ENCODE peak calls at places on chromosomes 5 and 9, in ten cellular contexts. O is lower lobe of right lung, D is endothelial cell, F is GM23338, X is thoracic aorta, J is osteoblast, R is A673, S is Peyer's patch, V is fibroblast of pulmonary artery, K is GM12865. B is an unnamed sample.

GRCh38 chr5:179160584-179160983 is 100.4 kb downstream of the ZNF354C start:
- DNase-seq in R (no peak), F (no peak), V (peak), S (no peak), J (peak), X (no peak), D (no peak), O (no peak), K (no peak), B (no peak)

GRCh38 chr9:19155106-19155999 is 28.1 kb upstream of the PLIN2 start:
- DNase-seq in F (no peak), O (no peak), R (no peak), V (no peak), X (no peak), J (no peak), K (peak), S (no peak), D (no peak), B (no peak)

GRCh38 chr9:121663591-121663990 is 12.2 kb downstream of the DAB2IP start:
- DNase-seq in F (no peak), V (no peak), O (no peak), S (no peak), X (no peak), R (no peak), J (no peak), D (no peak), K (no peak), B (no peak)

GRCh38 chr5:127615916-127616315 is 33.0 kb upstream of the CTXN3 start:
- DNase-seq in D (no peak), V (peak), F (no peak), R (no peak), X (no peak), O (no peak), K (no peak), J (no peak), S (no peak), B (no peak)

GRCh38 chr9:3553076-3553765 is 27.4 kb upstream of the RFX3 start:
- DNase-seq in D (no peak), K (no peak), J (no peak), V (no peak), S (no peak), X (no peak), F (no peak), O (no peak), R (peak), B (no peak)

GRCh38 chr5:40679071-40679997 is at the start of gene PTGER4:
- DNase-seq in F (peak), V (peak), O (peak), K (peak), D (peak), R (peak), S (peak), X (no peak), J (peak), B (peak)

GRCh38 chr5:175115831-175116230 is 328.2 kb downstream of the DRD1 start:
- DNase-seq in O (no peak), V (no peak), F (no peak), K (no peak), X (no peak), R (no peak), J (no peak), D (no peak), S (no peak), B (no peak)

GRCh38 chr9:138121438-138122050 is 244.0 kb downstream of the CACNA1B start:
- DNase-seq in S (no peak), F (no peak), O (no peak), D (no peak), J (peak), V (no peak), K (no peak), R (no peak), X (no peak), B (no peak)

GRCh38 chr9:121772600-121773285 is 121.3 kb downstream of the DAB2IP start:
- DNase-seq in K (no peak), V (no peak), D (no peak), O (peak), J (no peak), X (no peak), S (no peak), R (no peak), F (no peak), B (no peak)

GRCh38 chr9:85536076-85536475 is 205.7 kb downstream of the AGTPBP1 start:
- DNase-seq in O (peak), V (peak), J (no peak), X (peak), S (no peak), D (no peak), F (no peak), K (no peak), R (peak), B (no peak)

GRCh38 chr5:128674837-128675446 is 136.9 kb upstream of the FBN2 start:
- DNase-seq in V (peak), S (no peak), O (no peak), D (peak), J (peak), K (peak), F (peak), X (no peak), R (peak), B (no peak)

GRCh38 chr5:10151656-10152055 is 98.0 kb downstream of the ATPSCKMT start:
- DNase-seq in R (no peak), O (no peak), V (no peak), D (no peak), F (no peak), X (no peak), J (no peak), S (no peak), K (no peak), B (no peak)

GRCh38 chr5:10149911-10150310 is 99.8 kb downstream of the ATPSCKMT start:
- DNase-seq in D (no peak), J (no peak), V (no peak), X (no peak), O (no peak), F (no peak), S (no peak), K (no peak), R (no peak), B (no peak)

GRCh38 chr5:10140195-10140973 is 109.3 kb downstream of the ATPSCKMT start:
- DNase-seq in F (peak), V (peak), D (peak), K (no peak), S (no peak), J (no peak), O (no peak), X (no peak), R (no peak), B (no peak)

GRCh38 chr5:10144040-10144439 is 105.6 kb downstream of the ATPSCKMT start:
- DNase-seq in K (no peak), V (no peak), O (no peak), X (no peak), D (no peak), J (no peak), F (no peak), R (no peak), S (no peak), B (no peak)

DNA sequence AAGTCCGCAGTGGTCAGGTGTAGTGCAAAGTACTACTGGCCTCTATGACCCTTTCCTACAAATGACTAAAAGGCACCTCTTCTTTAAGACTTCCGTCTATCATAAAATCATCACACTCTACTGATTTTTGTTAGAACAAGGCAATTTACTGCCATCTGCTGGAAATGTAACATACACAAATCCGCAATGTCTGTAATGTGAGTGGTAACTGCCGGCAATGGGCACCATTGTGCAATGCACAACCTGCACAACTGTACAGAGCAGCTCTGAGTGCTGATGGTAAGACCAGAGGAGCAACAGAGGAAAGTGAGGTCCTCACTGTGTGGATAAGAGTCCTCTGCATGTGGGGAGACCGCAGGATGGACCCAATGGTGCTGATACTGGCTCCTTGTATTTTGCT is 103.8 kb downstream of the ATPSCKMT start:
- DNase-seq in S (no peak), R (peak), J (peak), D (no peak), F (peak), X (no peak), O (no peak), V (peak), K (peak), B (no peak)
- TF ChIP-seq CTCF in S (no peak), R (peak), J (peak), D (no peak), F (peak), X (no peak), O (no peak), V (peak), K (peak), B (no peak)

DNA sequence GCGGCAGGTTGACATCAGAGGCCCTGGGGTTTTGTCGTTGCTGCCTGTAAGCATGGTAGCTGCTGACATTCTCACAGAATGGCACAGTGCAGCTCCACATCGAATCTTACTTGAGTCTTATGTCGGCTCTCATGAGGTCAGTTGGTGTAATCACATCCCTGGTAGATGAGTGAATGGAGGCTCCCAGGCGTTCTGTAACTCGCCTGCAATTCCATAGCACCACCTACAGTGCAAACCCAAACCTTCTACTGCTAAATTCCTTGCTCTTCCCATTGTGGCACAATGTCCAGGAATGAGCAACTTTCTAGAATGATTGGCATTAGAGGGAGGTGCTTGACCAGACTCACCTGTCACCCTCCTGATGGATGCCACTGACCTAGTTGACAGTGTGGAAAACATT is 578.4 kb downstream of the CCDC171 start:
- DNase-seq in X (no peak), D (peak), F (peak), J (no peak), R (peak), K (no peak), O (no peak), S (no peak), V (peak), B (no peak)
- TF ChIP-seq CTCF in X (no peak), D (no peak), F (peak), J (peak), R (peak), K (no peak), O (no peak), S (no peak), V (peak), B (no peak)

GRCh38 chr5:146643805-146644204 is 127.8 kb upstream of the GPR151 start:
- DNase-seq in K (no peak), D (no peak), R (no peak), S (no peak), F (no peak), J (no peak), X (no peak), V (no peak), O (no peak), B (no peak)

GRCh38 chr5:146645382-146645781 is 129.4 kb upstream of the GPR151 start:
- DNase-seq in X (no peak), V (no peak), F (peak), K (no peak), S (no peak), O (no peak), R (no peak), D (no peak), J (no peak), B (no peak)

GRCh38 chr5:146644811-146645210 is 128.8 kb upstream of the GPR151 start:
- DNase-seq in X (no peak), O (no peak), F (no peak), J (no peak), V (no peak), R (no peak), S (no peak), K (no peak), D (no peak), B (no peak)

GRCh38 chr5:146646441-146646840 is 130.5 kb upstream of the GPR151 start:
- DNase-seq in D (no peak), J (no peak), X (no peak), O (no peak), S (no peak), R (no peak), V (no peak), K (no peak), F (peak), B (no peak)

GRCh38 chr5:146647656-146648199 is 131.7 kb upstream of the GPR151 start:
- DNase-seq in D (no peak), X (no peak), K (no peak), O (no peak), V (no peak), S (no peak), R (no peak), F (no peak), J (no peak), B (no peak)
- TF ChIP-seq CTCF in D (no peak), X (no peak), K (no peak), O (no peak), V (no peak), S (no peak), R (no peak), F (no peak), J (no peak), B (no peak)

DNA sequence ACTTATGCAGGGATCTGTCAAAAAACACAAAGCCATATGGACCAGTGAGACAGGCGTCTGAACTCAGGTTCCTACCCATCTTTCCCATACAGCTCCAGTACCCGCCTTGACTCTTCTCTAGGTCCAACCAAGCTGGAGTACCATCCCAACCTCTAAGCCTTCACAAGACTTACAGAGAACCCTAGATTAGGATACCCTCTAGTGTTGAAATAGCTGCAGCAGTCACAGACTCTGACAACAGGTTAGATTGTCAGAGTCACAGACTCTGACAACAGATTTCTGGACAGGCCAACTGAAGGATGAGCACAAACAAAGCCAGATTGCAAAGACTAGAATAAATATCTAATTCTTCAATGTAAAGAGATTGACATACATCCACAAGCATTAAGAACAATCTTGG is 266.1 kb downstream of the GRIA1 start:
- DNase-seq in V (peak), S (no peak), O (no peak), K (no peak), F (peak), J (no peak), R (peak), X (no peak), D (no peak), B (no peak)
- TF ChIP-seq CTCF in V (peak), S (no peak), O (no peak), K (no peak), F (peak), J (peak), R (peak), X (no peak), D (no peak), B (no peak)

GRCh38 chr5:52148679-52149078 is 639.0 kb upstream of the ITGA1 start:
- DNase-seq in O (no peak), D (no peak), X (no peak), K (no peak), F (no peak), R (no peak), V (no peak), J (no peak), S (no peak), B (no peak)
- TF ChIP-seq CTCF in O (no peak), D (no peak), X (no peak), K (no peak), F (no peak), R (no peak), V (no peak), J (no peak), S (no peak), B (no peak)

GRCh38 chr5:137737349-137738256 is 1.7 kb upstream of the KLHL3 start:
- DNase-seq in O (no peak), F (no peak), D (no peak), S (no peak), V (peak), K (peak), X (no peak), J (peak), R (no peak), B (no peak)

GRCh38 chr5:137734962-137735530 is 843 bp downstream of the KLHL3 start:
- DNase-seq in R (no peak), V (peak), X (no peak), K (no peak), O (peak), D (peak), J (peak), S (peak), F (peak), B (no peak)

GRCh38 chr5:137733011-137733410 is 2.9 kb downstream of the KLHL3 start:
- DNase-seq in D (no peak), K (no peak), O (no peak), S (no peak), J (no peak), X (no peak), F (no peak), V (no peak), R (no peak), B (no peak)

GRCh38 chr5:137733922-137734695 is 1.8 kb downstream of the KLHL3 start:
- DNase-seq in X (no peak), J (no peak), S (no peak), V (peak), K (no peak), D (no peak), O (no peak), R (no peak), F (peak), B (no peak)

DNA sequence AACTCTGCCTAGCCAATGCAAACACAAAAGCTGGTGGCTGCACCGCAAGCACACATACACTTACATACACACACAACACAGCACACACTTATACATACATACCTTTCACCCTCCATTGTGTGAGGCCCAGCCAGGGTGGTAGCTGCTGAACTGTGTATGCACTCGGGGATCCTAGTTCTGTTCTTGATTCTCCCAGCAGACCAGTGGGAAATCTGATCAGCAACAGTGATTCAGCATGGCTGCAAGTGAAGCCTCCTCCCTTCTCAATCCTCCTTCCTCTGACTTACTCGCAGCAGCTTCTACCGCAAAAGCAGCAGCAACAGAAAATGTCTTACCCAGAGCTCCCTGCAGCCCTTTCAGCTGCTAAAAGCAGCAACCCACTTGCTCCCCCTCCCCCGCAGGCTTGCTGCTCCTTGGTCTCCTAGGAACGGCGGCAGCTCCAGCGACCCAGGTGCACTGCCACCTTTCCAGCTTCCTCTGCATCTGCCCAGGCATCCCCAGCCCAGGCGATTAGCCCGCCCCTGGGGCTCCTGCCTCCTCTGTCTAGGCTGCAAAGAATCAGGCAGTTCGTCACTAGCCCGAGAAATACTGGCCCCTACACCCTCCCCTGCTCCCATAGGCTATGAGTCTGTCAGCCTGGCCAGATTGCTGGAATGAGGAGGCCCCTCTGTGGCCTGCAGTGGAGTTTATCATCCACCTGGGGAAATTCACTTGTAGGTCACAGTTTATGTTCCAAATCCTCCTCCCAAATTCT is at the start of gene KLHL3:
- DNase-seq in F (peak), R (no peak), S (peak), V (peak), O (peak), D (peak), K (peak), J (peak), X (no peak), B (peak)
- TF ChIP-seq CTCF in F (peak), R (no peak), S (peak), V (peak), O (no peak), D (no peak), K (no peak), J (peak), X (no peak), B (no peak)

B was measured in mesothelial cell of epicardium.